ENCODE peak calls at places on chromosomes 13 and 19, in seven cellular contexts. K is H9, S is thoracic aorta, E is heart left ventricle, Q is thyroid gland, G is keratinocyte, L is endodermal cell. O is an unnamed sample.

GRCh38 chr13:28652002-28652401 is 6.9 kb upstream of the POMP start:
- DNase-seq in S (no peak), Q (no peak), L (no peak), K (no peak), E (no peak), G (no peak), O (no peak)

GRCh38 chr19:31354919-31355318 is 5.7 kb upstream of the TSHZ3 start:
- DNase-seq in K (no peak), G (no peak), Q (no peak), L (peak; percentile 58), S (no peak), E (no peak), O (no peak)

GRCh38 chr19:13902993-13903555 is 2.8 kb downstream of the BRME1 start:
- DNase-seq in K (no peak), S (no peak), L (no peak), Q (no peak), G (no peak), E (no peak), O (no peak)

GRCh38 chr19:14407889-14408640 is 11.1 kb downstream of the DDX39A start:
- DNase-seq in K (no peak), E (no peak), S (no peak), L (no peak), G (no peak), Q (no peak), O (no peak)

GRCh38 chr19:996051-996838 is 4.0 kb upstream of the GRIN3B start:
- DNase-seq in Q (peak; percentile 70), L (peak; percentile 74), G (no peak), E (no peak), K (no peak), S (no peak), O (no peak)

GRCh38 chr13:106155411-106155810 is 380.1 kb downstream of the EFNB2 start:
- DNase-seq in L (no peak), G (no peak), Q (no peak), E (no peak), K (no peak), S (no peak), O (no peak)

GRCh38 chr13:95644611-95645052 is at the start of gene DZIP1:
- DNase-seq in S (peak; percentile 15), L (peak; percentile 97), Q (peak; percentile 23), G (no peak), K (peak; percentile 96), E (peak; percentile 83), O (peak; percentile 75)

GRCh38 chr13:51146667-51147066 is 35.6 kb upstream of the C13orf42 start:
- DNase-seq in S (no peak), L (no peak), K (no peak), Q (no peak), G (no peak), E (no peak), O (no peak)

GRCh38 chr19:18232540-18233223 is 6.4 kb upstream of the PDE4C start:
- DNase-seq in G (no peak), S (no peak), K (peak; percentile 88), E (no peak), L (peak; percentile 93), Q (no peak), O (no peak)

GRCh38 chr19:41431426-41432386 is 4.5 kb upstream of the B3GNT8 start:
- DNase-seq in E (peak; percentile 92), S (no peak), K (no peak), G (no peak), L (peak; percentile 73), Q (peak; percentile 13), O (no peak)

GRCh38 chr19:11179716-11180297 is 17.5 kb downstream of the KANK2 start:
- DNase-seq in L (no peak), E (no peak), Q (no peak), G (no peak), S (no peak), K (no peak), O (no peak)

GRCh38 chr19:36417752-36418286 is 625 bp downstream of the ZFP82 start:
- DNase-seq in S (no peak), Q (no peak), E (no peak), G (no peak), L (peak; percentile 71), K (peak; percentile 44), O (no peak)

GRCh38 chr19:6476155-6476895 is 5.3 kb downstream of the DENND1C start:
- DNase-seq in S (no peak), Q (peak; percentile 29), E (peak; percentile 41), L (peak; percentile 100), K (peak; percentile 99), G (no peak), O (peak; percentile 93)

GRCh38 chr19:47699360-47699917 is 13.8 kb upstream of the EHD2 start:
- DNase-seq in K (peak; percentile 82), L (peak; percentile 92), G (no peak), Q (peak; percentile 26), E (no peak), S (no peak), O (no peak)

GRCh38 chr19:30036154-30037129 is 94.4 kb downstream of the URI1 start:
- DNase-seq in E (no peak), Q (no peak), K (no peak), L (no peak), G (no peak), S (no peak), O (no peak)

GRCh38 chr19:8089664-8090601 is 37.4 kb downstream of the CCL25 start:
- DNase-seq in K (no peak), L (peak; percentile 63), S (no peak), E (no peak), Q (no peak), G (no peak), O (no peak)

GRCh38 chr13:48493851-48494250 is 39.0 kb downstream of the RCBTB2 start:
- DNase-seq in K (no peak), E (no peak), G (no peak), S (no peak), Q (no peak), L (no peak), O (no peak)

GRCh38 chr13:95153647-95154405 is 147.4 kb downstream of the ABCC4 start:
- DNase-seq in E (no peak), L (no peak), S (no peak), G (no peak), K (no peak), Q (no peak), O (no peak)

GRCh38 chr19:46111376-46111775 is 13.1 kb downstream of the IGFL3 start:
- DNase-seq in E (no peak), Q (no peak), L (no peak), K (no peak), G (no peak), S (no peak), O (no peak)

GRCh38 chr19:15812059-15812722 is 3.3 kb downstream of the OR10H1 start:
- DNase-seq in L (no peak), E (no peak), K (no peak), Q (no peak), G (no peak), S (no peak), O (no peak)

GRCh38 chr13:32956595-32956933 is 59.7 kb upstream of the KL start:
- DNase-seq in G (no peak), S (no peak), Q (no peak), E (no peak), K (no peak), L (no peak), O (no peak)

GRCh38 chr13:44389003-44389666 is 15.5 kb downstream of the SERP2 start:
- DNase-seq in S (no peak), E (no peak), Q (no peak), K (no peak), L (no peak), G (no peak), O (no peak)

GRCh38 chr19:2026770-2027169 is 11.3 kb upstream of the BTBD2 start:
- DNase-seq in S (no peak), G (no peak), K (no peak), E (no peak), L (no peak), Q (no peak), O (no peak)

GRCh38 chr13:34107814-34108213 is 289.9 kb downstream of the RFC3 start:
- DNase-seq in S (no peak), E (no peak), Q (no peak), G (no peak), L (no peak), K (no peak), O (no peak)

GRCh38 chr19:35493971-35494370 is 3.7 kb upstream of the KRTDAP start:
- DNase-seq in G (no peak), E (no peak), L (no peak), K (no peak), Q (no peak), S (no peak), O (no peak)

GRCh38 chr19:34232566-34233481 is 21.5 kb upstream of the GARRE1 start:
- DNase-seq in G (peak; percentile 70), S (no peak), E (peak; percentile 55), Q (peak; percentile 33), K (no peak), L (no peak), O (no peak)
- H3K27ac ChIP-seq in G (peak overlapping the region; percentile 70), S (peak overlapping the region; percentile 69), E (peak overlapping the region; percentile 68), Q (peak overlapping the region; percentile 34), K (no peak overlapping the region), L (peak overlapping the region; percentile 41), O (no peak overlapping the region)

DNA sequence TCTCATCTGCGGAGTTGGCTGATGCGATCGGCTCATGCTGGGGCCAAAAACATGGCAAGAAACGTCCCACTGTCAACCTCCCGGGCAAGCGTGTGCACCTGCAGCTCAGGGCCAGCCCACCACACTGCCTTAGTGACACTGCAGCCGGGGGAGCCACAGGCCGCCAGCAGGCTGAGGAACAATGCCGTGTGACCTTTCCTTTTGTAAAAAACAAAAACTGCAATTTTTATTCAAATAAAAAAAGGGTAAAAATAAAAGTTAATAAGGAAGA is 18.8 kb upstream of the TMEM255B start:
- DNase-seq in E (no peak), S (no peak), Q (no peak), G (no peak), L (no peak), K (no peak), O (no peak)
- H3K4me1 ChIP-seq in E (no peaks in the 10 kb centered on the region), S (no peaks in the 10 kb centered on the region), Q (peaks cover 7% of the 10 kb centered on the region), G (peaks cover 2% of the 10 kb centered on the region), L (no peaks in the 10 kb centered on the region), K (no peaks in the 10 kb centered on the region), O (peaks cover 8% of the 10 kb centered on the region)

GRCh38 chr19:28294395-28294794 is 918.6 kb downstream of the UQCRFS1 start:
- DNase-seq in L (no peak), Q (no peak), E (peak; percentile 36), S (no peak), G (no peak), K (no peak), O (no peak)
- H3K9me3 ChIP-seq in L (no peaks in the 10 kb centered on the region), Q (no peaks in the 10 kb centered on the region), E (no peaks in the 10 kb centered on the region), S (no peaks in the 10 kb centered on the region), G (peaks cover 4% of the 10 kb centered on the region), K (no peaks in the 10 kb centered on the region), O (no peaks in the 10 kb centered on the region)

GRCh38 chr19:19662344-19662743 is 1.1 kb downstream of the ATP13A1 start:
- DNase-seq in K (no peak), E (no peak), Q (no peak), L (no peak), S (no peak), G (no peak), O (no peak)

GRCh38 chr19:19663292-19664120 is at the start of gene ATP13A1:
- DNase-seq in L (peak; percentile 98), Q (peak; percentile 99), E (peak; percentile 99), G (peak; percentile 69), K (peak; percentile 95), S (peak; percentile 90), O (peak; percentile 99)

GRCh38 chr19:19661675-19662251 is 1.7 kb downstream of the ATP13A1 start:
- DNase-seq in S (no peak), Q (no peak), K (peak; percentile 26), E (no peak), L (peak; percentile 62), G (no peak), O (no peak)

GRCh38 chr19:19661141-19661674 is 2.3 kb downstream of the ATP13A1 start:
- DNase-seq in Q (no peak), G (no peak), K (peak; percentile 24), E (no peak), L (no peak), S (no peak), O (no peak)

GRCh38 chr19:19662866-19663291 is 597 bp downstream of the ATP13A1 start:
- DNase-seq in Q (no peak), E (no peak), K (no peak), S (no peak), L (no peak), G (no peak), O (no peak)
- H3K27ac ChIP-seq in Q (peak overlapping the region; percentile 90), E (peak overlapping the region; percentile 93), K (no peak overlapping the region), S (peak overlapping the region; percentile 71), L (peak overlapping the region; percentile 49), G (peak overlapping the region; percentile 85), O (peak overlapping the region; percentile 89)